ENCODE peak calls at places on chromosomes 4 and X, in ten cellular contexts. D is foreskin fibroblast, W is IMR-90, H is BJ, T is lung, B is AG04450, J is coronary artery, N is fibroblast of lung, Z is AG09309, E is body of pancreas. Y is an unnamed sample.

GRCh38 chrX:140141444-140142029 is 176.2 kb upstream of the CXorf66 start:
- DNase-seq in D (no peak), W (peak), H (no peak), T (peak), B (no peak), J (no peak), N (no peak), Z (no peak), E (peak), Y (no peak)

GRCh38 chrX:33087411-33087810 is 123.9 kb downstream of the DMD start:
- DNase-seq in D (no peak), W (no peak), H (no peak), T (no peak), B (no peak), J (no peak), N (no peak), Z (no peak), E (no peak), Y (no peak)

GRCh38 chr4:120753854-120754253 is 168.7 kb downstream of the PRDM5 start:
- DNase-seq in D (no peak), W (no peak), H (no peak), T (no peak), B (no peak), J (no peak), N (no peak), Z (no peak), E (no peak), Y (no peak)

GRCh38 chrX:39848900-39849299 is 248.9 kb downstream of the BCOR start:
- DNase-seq in D (peak), W (peak), H (peak), T (no peak), B (peak), J (no peak), N (peak), Z (peak), E (no peak), Y (peak)

GRCh38 chr4:2389691-2390090 is 28.8 kb downstream of the ZFYVE28 start:
- DNase-seq in D (no peak), W (no peak), H (no peak), T (no peak), B (no peak), J (no peak), N (no peak), Z (no peak), E (no peak), Y (no peak)

GRCh38 chr4:82981116-82981515 is 29.5 kb downstream of the LIN54 start:
- DNase-seq in D (no peak), W (no peak), H (no peak), T (no peak), B (no peak), J (no peak), N (no peak), Z (no peak), E (no peak), Y (no peak)

GRCh38 chrX:50697691-50698090 is 116.3 kb downstream of the SHROOM4 start:
- DNase-seq in D (peak), W (peak), H (peak), T (no peak), B (peak), J (no peak), N (peak), Z (peak), E (no peak), Y (no peak)

GRCh38 chr4:118683513-118683912 is 1.7 kb upstream of the METTL14 start:
- DNase-seq in D (no peak), W (no peak), H (no peak), T (no peak), B (no peak), J (no peak), N (no peak), Z (no peak), E (no peak), Y (no peak)

GRCh38 chrX:53013291-53013690 is 35.3 kb upstream of the GPR173 start:
- DNase-seq in D (no peak), W (no peak), H (no peak), T (no peak), B (no peak), J (no peak), N (no peak), Z (no peak), E (no peak), Y (no peak)

GRCh38 chr4:87073570-87074470 is 139.0 kb downstream of the AFF1 start:
- DNase-seq in D (no peak), W (peak), H (no peak), T (no peak), B (no peak), J (no peak), N (no peak), Z (no peak), E (no peak), Y (no peak)

GRCh38 chr4:142846105-142846728 is at the start of gene INPP4B:
- DNase-seq in D (peak), W (peak), H (no peak), T (no peak), B (peak), J (peak), N (peak), Z (no peak), E (peak), Y (peak)

GRCh38 chr4:23135792-23136645 is 443.3 kb downstream of the GBA3 start:
- DNase-seq in D (peak), W (peak), H (no peak), T (no peak), B (no peak), J (no peak), N (peak), Z (no peak), E (no peak), Y (no peak)

GRCh38 chr4:123976285-123976684 is 579.7 kb downstream of the SPRY1 start:
- DNase-seq in D (no peak), W (peak), H (no peak), T (no peak), B (no peak), J (no peak), N (peak), Z (no peak), E (no peak), Y (no peak)

GRCh38 chr4:56434599-56435000 is 815 bp downstream of the PPAT start:
- DNase-seq in D (peak), W (peak), H (no peak), T (no peak), B (no peak), J (no peak), N (peak), Z (no peak), E (no peak), Y (no peak)

GRCh38 chrX:116605576-116605975 is 142.8 kb upstream of the CT83 start:
- DNase-seq in D (no peak), W (no peak), H (no peak), T (no peak), B (no peak), J (no peak), N (no peak), Z (no peak), E (no peak), Y (no peak)

GRCh38 chr4:22678851-22679517 is 13.8 kb upstream of the GBA3 start:
- DNase-seq in D (no peak), W (no peak), H (no peak), T (no peak), B (no peak), J (no peak), N (peak), Z (no peak), E (no peak), Y (no peak)

GRCh38 chr4:127162741-127163140 is 470.0 kb upstream of the INTU start:
- DNase-seq in D (peak), W (peak), H (peak), T (no peak), B (peak), J (no peak), N (peak), Z (peak), E (no peak), Y (no peak)

GRCh38 chrX:150182176-150182575 is 180.9 kb upstream of the MAMLD1 start:
- DNase-seq in D (no peak), W (peak), H (no peak), T (no peak), B (no peak), J (no peak), N (no peak), Z (no peak), E (no peak), Y (no peak)

GRCh38 chrX:52424658-52425057 is 55.8 kb downstream of the XAGE2 start:
- DNase-seq in D (peak), W (peak), H (no peak), T (no peak), B (no peak), J (no peak), N (peak), Z (no peak), E (no peak), Y (no peak)

GRCh38 chr4:61511716-61512488 is 311.8 kb downstream of the ADGRL3 start:
- DNase-seq in D (peak), W (peak), H (no peak), T (no peak), B (peak), J (no peak), N (peak), Z (no peak), E (no peak), Y (no peak)

GRCh38 chr4:60133414-60133813 is 1066.7 kb upstream of the ADGRL3 start:
- DNase-seq in D (no peak), W (peak), H (no peak), T (no peak), B (peak), J (no peak), N (peak), Z (no peak), E (no peak), Y (no peak)

GRCh38 chr4:124455671-124456070 is 256.9 kb downstream of the ANKRD50 start:
- DNase-seq in D (no peak), W (no peak), H (no peak), T (no peak), B (no peak), J (no peak), N (no peak), Z (no peak), E (no peak), Y (no peak)

GRCh38 chr4:144189121-144189520 is 48.6 kb upstream of the GYPA start:
- DNase-seq in D (no peak), W (no peak), H (no peak), T (no peak), B (no peak), J (no peak), N (no peak), Z (no peak), E (no peak), Y (no peak)

GRCh38 chr4:83851261-83852084 is 315.6 kb downstream of the GPAT3 start:
- DNase-seq in D (no peak), W (peak), H (no peak), T (no peak), B (no peak), J (no peak), N (peak), Z (no peak), E (no peak), Y (no peak)

GRCh38 chr4:103692615-103693014 is 27.2 kb downstream of the TACR3 start:
- DNase-seq in D (no peak), W (no peak), H (no peak), T (no peak), B (no peak), J (no peak), N (no peak), Z (no peak), E (no peak), Y (no peak)

GRCh38 chr4:98694076-98694475 is 35.7 kb upstream of the TSPAN5 start:
- DNase-seq in D (no peak), W (no peak), H (no peak), T (no peak), B (no peak), J (no peak), N (no peak), Z (no peak), E (no peak), Y (no peak)

GRCh38 chr4:165394275-165394674 is 15.5 kb downstream of the CPE start:
- DNase-seq in D (no peak), W (peak), H (no peak), T (no peak), B (no peak), J (no peak), N (peak), Z (no peak), E (no peak), Y (no peak)

GRCh38 chr4:80365928-80366327 is 30.4 kb downstream of the CFAP299 start:
- DNase-seq in D (peak), W (peak), H (no peak), T (peak), B (peak), J (no peak), N (peak), Z (peak), E (peak), Y (no peak)
- TF ChIP-seq CTCF in D (peak), W (peak), H (peak), T (peak), B (peak), J (no peak), N (peak), Z (peak), E (peak), Y (peak)

GRCh38 chr4:159016527-159017137 is 86.2 kb upstream of the RAPGEF2 start:
- DNase-seq in D (no peak), W (peak), H (no peak), T (no peak), B (no peak), J (no peak), N (peak), Z (no peak), E (no peak), Y (no peak)
- TF ChIP-seq CTCF in D (no peak), W (peak), H (peak), T (no peak), B (peak), J (no peak), N (no peak), Z (no peak), E (peak), Y (no peak)

GRCh38 chr4:105158837-105159236 is 12.2 kb downstream of the TET2 start:
- DNase-seq in D (no peak), W (peak), H (no peak), T (peak), B (no peak), J (no peak), N (peak), Z (no peak), E (no peak), Y (no peak)
- TF ChIP-seq CTCF in D (no peak), W (no peak), H (no peak), T (no peak), B (no peak), J (no peak), N (no peak), Z (no peak), E (no peak), Y (no peak)

GRCh38 chr4:128865132-128865531 is 55.6 kb downstream of the JADE1 start:
- DNase-seq in D (no peak), W (no peak), H (no peak), T (no peak), B (no peak), J (no peak), N (no peak), Z (no peak), E (no peak), Y (no peak)

GRCh38 chr4:128866281-128866680 is 56.8 kb downstream of the JADE1 start:
- DNase-seq in D (no peak), W (no peak), H (no peak), T (no peak), B (no peak), J (no peak), N (no peak), Z (no peak), E (no peak), Y (no peak)

GRCh38 chr4:128861856-128862518 is 52.5 kb downstream of the JADE1 start:
- DNase-seq in D (no peak), W (no peak), H (no peak), T (no peak), B (no peak), J (no peak), N (no peak), Z (no peak), E (no peak), Y (no peak)

GRCh38 chr4:128862608-128863313 is 53.3 kb downstream of the JADE1 start:
- DNase-seq in D (no peak), W (peak), H (no peak), T (no peak), B (no peak), J (no peak), N (no peak), Z (no peak), E (no peak), Y (no peak)

DNA sequence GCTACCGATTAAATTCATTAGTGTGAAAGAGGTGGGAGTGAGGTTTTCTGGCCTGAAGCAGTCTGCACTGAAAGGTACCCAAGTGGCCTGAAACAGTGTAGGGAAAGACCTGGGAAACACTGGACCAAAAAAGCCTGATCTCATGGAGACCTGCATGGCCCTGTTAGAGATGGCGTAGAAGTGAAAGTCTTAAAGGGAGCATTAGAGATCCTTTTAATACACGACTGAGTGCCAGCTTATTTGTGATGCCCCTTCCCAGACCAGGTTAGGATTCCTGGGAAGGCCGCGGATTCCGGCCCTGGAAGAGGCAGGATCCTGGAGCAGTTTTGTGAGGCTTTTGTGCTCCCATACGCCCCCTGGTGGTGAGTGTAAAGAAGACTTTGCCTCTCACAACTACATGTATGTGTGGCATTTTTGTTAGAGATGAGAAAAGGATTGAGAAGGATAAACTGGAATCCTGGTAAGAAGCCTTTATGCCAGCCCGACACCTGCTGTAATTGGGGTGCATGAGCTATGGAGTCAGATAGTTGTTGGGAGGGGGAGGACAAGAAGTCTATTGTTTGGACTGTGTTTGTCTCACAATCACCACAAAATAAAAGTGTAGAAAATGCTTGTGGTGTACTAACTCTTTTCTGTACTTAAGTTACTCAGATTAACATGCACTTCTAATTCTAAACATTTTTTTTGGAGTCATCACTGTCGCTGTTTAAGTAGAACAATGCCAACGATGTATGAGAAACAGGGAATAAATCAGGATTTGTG is 54.0 kb downstream of the JADE1 start:
- DNase-seq in D (peak), W (peak), H (no peak), T (peak), B (peak), J (peak), N (peak), Z (no peak), E (peak), Y (peak)
- TF ChIP-seq CTCF in D (peak), W (peak), H (peak), T (peak), B (peak), J (peak), N (peak), Z (peak), E (peak), Y (peak)